ENCODE peak calls at places on chromosomes 4 and X, in five cellular contexts. L is cardiac fibroblast, U is foreskin keratinocyte, X is transverse colon, R is epithelial cell of esophagus. F is an unnamed sample.

GRCh38 chr4:155959417-155959816 is 5.8 kb upstream of the CTSO start:
- DNase-seq in L (no peak), U (no peak), X (no peak), R (no peak), F (no peak)

GRCh38 chr4:153488006-153488718 is 22.0 kb downstream of the TMEM131L start:
- DNase-seq in L (peak), U (no peak), X (peak), R (peak), F (no peak)

GRCh38 chr4:110484767-110485166 is 8.8 kb downstream of the ENPEP start:
- DNase-seq in L (peak), U (peak), X (no peak), R (peak), F (no peak)

GRCh38 chr4:109294006-109294405 is 8.5 kb downstream of the COL25A1 start:
- DNase-seq in L (peak), U (no peak), X (no peak), R (no peak), F (no peak)

GRCh38 chrX:108199691-108200090 is 108.1 kb downstream of the ATG4A start:
- DNase-seq in L (peak), U (no peak), X (no peak), R (peak), F (no peak)

GRCh38 chr4:176548571-176548970 is 228.8 kb downstream of the SPCS3 start:
- DNase-seq in L (peak), U (peak), X (no peak), R (peak), F (no peak)

GRCh38 chrX:147899715-147900114 is 12.0 kb upstream of the FMR1 start:
- DNase-seq in L (no peak), U (peak), X (no peak), R (peak), F (no peak)

GRCh38 chrX:2485460-2485753 is 15.4 kb downstream of the DHRSX start:
- DNase-seq in L (no peak), U (no peak), X (no peak), R (no peak), F (no peak)

GRCh38 chr4:139735381-139736256 is 70.0 kb downstream of the MGST2 start:
- DNase-seq in L (peak), U (peak), X (no peak), R (no peak), F (no peak)

GRCh38 chr4:141002323-141002805 is 130.9 kb downstream of the RNF150 start:
- DNase-seq in L (peak), U (no peak), X (no peak), R (no peak), F (no peak)

GRCh38 chr4:143250617-143251016 is 65.9 kb downstream of the USP38 start:
- DNase-seq in L (no peak), U (no peak), X (no peak), R (no peak), F (no peak)

GRCh38 chr4:10442976-10443375 is 14.2 kb downstream of the ZNF518B start:
- DNase-seq in L (peak), U (no peak), X (no peak), R (no peak), F (no peak)

GRCh38 chr4:57110635-57111546 is 706 bp upstream of the IGFBP7 start:
- DNase-seq in L (peak), U (peak), X (peak), R (peak), F (peak)

GRCh38 chr4:152310223-152310622 is 225.7 kb downstream of the FBXW7 start:
- DNase-seq in L (no peak), U (peak), X (no peak), R (peak), F (no peak)

GRCh38 chrX:38561951-38562719 is 793 bp downstream of the TSPAN7 start:
- DNase-seq in L (no peak), U (no peak), X (peak), R (no peak), F (peak)

GRCh38 chr4:119135721-119136121 is at the start of gene MYOZ2:
- DNase-seq in L (peak), U (peak), X (no peak), R (peak), F (no peak)

GRCh38 chrX:96183843-96184242 is 500.8 kb upstream of the DIAPH2 start:
- DNase-seq in L (peak), U (no peak), X (no peak), R (no peak), F (no peak)

GRCh38 chrX:29143756-29144155 is 556.5 kb downstream of the IL1RAPL1 start:
- DNase-seq in L (peak), U (no peak), X (no peak), R (no peak), F (no peak)

F was measured in anterior cingulate cortex.